ENCODE peak calls at places on chromosomes 3 and 15, in five cellular contexts. One of them, this sample, is unnamed.

GRCh38 chr15:69403611-69404010 is 10.5 kb upstream of the KIF23 start:
- DNase-seq in GDM1: no peak
- DNase-seq in Calu3: no peak
- DNase-seq in hippocampal formation: no peak
- DNase-seq in M059J: peak
- DNase-seq in this sample: peak

GRCh38 chr3:113117511-113118302 is 93.7 kb upstream of the BOC start:
- DNase-seq in GDM1: no peak
- DNase-seq in hippocampal formation: no peak
- DNase-seq in Calu3: no peak
- DNase-seq in M059J: peak
- DNase-seq in this sample: peak

GRCh38 chr3:177930771-177931170 is 605.5 kb upstream of the KCNMB2 start:
- DNase-seq in GDM1: no peak
- DNase-seq in hippocampal formation: no peak
- DNase-seq in M059J: peak
- DNase-seq in Calu3: no peak
- DNase-seq in this sample: peak

GRCh38 chr15:71103102-71103676 is 12.1 kb upstream of the THSD4 start:
- DNase-seq in hippocampal formation: no peak
- DNase-seq in M059J: peak
- DNase-seq in Calu3: peak
- DNase-seq in GDM1: no peak
- DNase-seq in this sample: peak

GRCh38 chr15:90001062-90001682 is at the start of gene ZNF710:
- DNase-seq in hippocampal formation: peak
- DNase-seq in M059J: peak
- DNase-seq in GDM1: peak
- DNase-seq in Calu3: peak
- DNase-seq in this sample: peak

GRCh38 chr15:27897481-27897880 is 201.6 kb downstream of the OCA2 start:
- DNase-seq in GDM1: no peak
- DNase-seq in Calu3: no peak
- DNase-seq in M059J: no peak
- DNase-seq in hippocampal formation: no peak
- DNase-seq in this sample: no peak

GRCh38 chr3:59563966-59564365 is 514.1 kb upstream of the CFAP20DC start:
- DNase-seq in GDM1: no peak
- DNase-seq in Calu3: no peak
- DNase-seq in M059J: peak
- DNase-seq in hippocampal formation: no peak
- DNase-seq in this sample: no peak

GRCh38 chr15:26394801-26395200 is 378.1 kb downstream of the GABRB3 start:
- DNase-seq in Calu3: no peak
- DNase-seq in hippocampal formation: no peak
- DNase-seq in M059J: no peak
- DNase-seq in GDM1: no peak
- DNase-seq in this sample: no peak

GRCh38 chr3:112519424-112520001 is 20.2 kb upstream of the BTLA start:
- DNase-seq in Calu3: peak
- DNase-seq in M059J: peak
- DNase-seq in hippocampal formation: no peak
- DNase-seq in GDM1: peak
- DNase-seq in this sample: peak

GRCh38 chr15:62749036-62749435 is 293.5 kb upstream of the TPM1 start:
- DNase-seq in M059J: no peak
- DNase-seq in Calu3: no peak
- DNase-seq in GDM1: no peak
- DNase-seq in hippocampal formation: peak
- DNase-seq in this sample: no peak

GRCh38 chr3:153439780-153440179 is 277.8 kb downstream of the RAP2B start:
- DNase-seq in Calu3: no peak
- DNase-seq in GDM1: no peak
- DNase-seq in hippocampal formation: no peak
- DNase-seq in M059J: peak
- DNase-seq in this sample: peak

GRCh38 chr15:35141743-35142356 is 56.8 kb upstream of the NANOGP8 start:
- DNase-seq in M059J: peak
- DNase-seq in GDM1: no peak
- DNase-seq in hippocampal formation: no peak
- DNase-seq in Calu3: no peak
- DNase-seq in this sample: peak

GRCh38 chr3:132290833-132291232 is 26.4 kb upstream of the ACP3 start:
- DNase-seq in hippocampal formation: no peak
- DNase-seq in Calu3: peak
- DNase-seq in M059J: no peak
- DNase-seq in GDM1: no peak
- DNase-seq in this sample: peak

GRCh38 chr15:33586791-33587697 is 276.3 kb downstream of the RYR3 start:
- DNase-seq in Calu3: no peak
- DNase-seq in M059J: no peak
- DNase-seq in GDM1: no peak
- DNase-seq in hippocampal formation: no peak
- DNase-seq in this sample: peak

GRCh38 chr3:188358787-188359493 is 205.0 kb downstream of the LPP start:
- DNase-seq in GDM1: peak
- DNase-seq in Calu3: no peak
- DNase-seq in M059J: no peak
- DNase-seq in hippocampal formation: no peak
- DNase-seq in this sample: no peak

GRCh38 chr3:166283856-166284255 is 446.6 kb upstream of the BCHE start:
- DNase-seq in M059J: peak
- DNase-seq in GDM1: peak
- DNase-seq in Calu3: no peak
- DNase-seq in hippocampal formation: no peak
- DNase-seq in this sample: peak

GRCh38 chr15:58221591-58222241 is 83.5 kb downstream of the AQP9 start:
- DNase-seq in hippocampal formation: no peak
- DNase-seq in Calu3: peak
- DNase-seq in GDM1: no peak
- DNase-seq in M059J: peak
- DNase-seq in this sample: peak

GRCh38 chr3:171162986-171163723 is 136.6 kb upstream of the SLC2A2 start:
- DNase-seq in hippocampal formation: no peak
- DNase-seq in GDM1: no peak
- DNase-seq in M059J: no peak
- DNase-seq in Calu3: no peak
- DNase-seq in this sample: no peak

GRCh38 chr3:125594581-125595011 is 701 bp downstream of the OSBPL11 start:
- DNase-seq in hippocampal formation: no peak
- DNase-seq in M059J: no peak
- DNase-seq in Calu3: peak
- DNase-seq in GDM1: no peak
- DNase-seq in this sample: peak

This sample was measured in epithelial cell of esophagus.